ENCODE peak calls at places on chromosome 7, in ten cellular contexts. E is BJ, G is kidney, N is GM06990, H is IMR-90, P is AG04450, W is HL-60, L is lung, F is colonic mucosa, O is AG04449. B is an unnamed sample.

GRCh38 chr7:112929411-112929810 is 139.2 kb upstream of the TMEM168 start:
- DNase-seq in E (no peak), G (no peak), N (no peak), H (peak; percentile 45), P (no peak), W (no peak), L (no peak), F (no peak), O (no peak), B (no peak)

GRCh38 chr7:139592801-139593461 is 69.4 kb downstream of the CLEC2L start:
- DNase-seq in E (no peak), G (no peak), N (no peak), H (no peak), P (no peak), W (no peak), L (no peak), F (no peak), O (no peak), B (no peak)

GRCh38 chr7:141342664-141343400 is 208.4 kb upstream of the AGK start:
- DNase-seq in E (no peak), G (no peak), N (no peak), H (no peak), P (no peak), W (no peak), L (no peak), F (no peak), O (no peak), B (no peak)

GRCh38 chr7:45709168-45710034 is 135.2 kb downstream of the ADCY1 start:
- DNase-seq in E (peak; percentile 32), G (peak; percentile 81), N (no peak), H (peak; percentile 47), P (no peak), W (no peak), L (peak; percentile 28), F (peak; percentile 19), O (no peak), B (no peak)

GRCh38 chr7:151675521-151675920 is 155.8 kb upstream of the RHEB start:
- DNase-seq in E (no peak), G (no peak), N (no peak), H (no peak), P (no peak), W (no peak), L (no peak), F (no peak), O (no peak), B (no peak)

GRCh38 chr7:139774376-139774775 is 3.4 kb downstream of the HIPK2 start:
- DNase-seq in E (peak; percentile 51), G (no peak), N (no peak), H (peak; percentile 90), P (peak; percentile 33), W (no peak), L (no peak), F (no peak), O (peak; percentile 52), B (peak; percentile 84)

GRCh38 chr7:77800158-77800557 is 1.6 kb downstream of the PHTF2 start:
- DNase-seq in E (no peak), G (no peak), N (peak; percentile 41), H (peak; percentile 57), P (no peak), W (no peak), L (no peak), F (peak; percentile 31), O (no peak), B (no peak)

GRCh38 chr7:37642028-37642540 is 41.5 kb upstream of the GPR141 start:
- DNase-seq in E (no peak), G (no peak), N (no peak), H (no peak), P (no peak), W (no peak), L (no peak), F (no peak), O (no peak), B (peak; percentile 45)

GRCh38 chr7:132192809-132193208 is 383.5 kb downstream of the PLXNA4 start:
- DNase-seq in E (no peak), G (no peak), N (no peak), H (no peak), P (no peak), W (no peak), L (no peak), F (no peak), O (no peak), B (no peak)

GRCh38 chr7:151518105-151518780 is 1.5 kb downstream of the RHEB start:
- DNase-seq in E (no peak), G (no peak), N (peak; percentile 54), H (peak; percentile 48), P (no peak), W (peak; percentile 49), L (peak; percentile 31), F (peak; percentile 75), O (no peak), B (peak; percentile 64)

GRCh38 chr7:98400538-98401427 is at the start of gene BAIAP2L1:
- DNase-seq in E (no peak), G (peak; percentile 96), N (peak; percentile 91), H (peak; percentile 49), P (no peak), W (peak; percentile 40), L (peak; percentile 93), F (peak; percentile 96), O (no peak), B (peak; percentile 74)

GRCh38 chr7:41886257-41886905 is 183.5 kb upstream of the INHBA start:
- DNase-seq in E (peak; percentile 86), G (peak; percentile 85), N (no peak), H (peak; percentile 95), P (peak; percentile 66), W (no peak), L (no peak), F (peak; percentile 50), O (peak; percentile 97), B (peak; percentile 44)

GRCh38 chr7:7315851-7316250 is 133.5 kb downstream of the C1GALT1 start:
- DNase-seq in E (no peak), G (no peak), N (no peak), H (no peak), P (no peak), W (no peak), L (no peak), F (no peak), O (no peak), B (no peak)

GRCh38 chr7:128310499-128310898 is 33.2 kb downstream of the RBM28 start:
- DNase-seq in E (no peak), G (no peak), N (no peak), H (no peak), P (no peak), W (no peak), L (no peak), F (no peak), O (no peak), B (no peak)

GRCh38 chr7:102045681-102046372 is 228.4 kb downstream of the CUX1 start:
- DNase-seq in E (no peak), G (no peak), N (peak; percentile 33), H (no peak), P (no peak), W (peak; percentile 62), L (no peak), F (no peak), O (no peak), B (no peak)
- H3K4me3 ChIP-seq in E (no peak overlapping the region), G (no peak overlapping the region), N (no peak overlapping the region), H (no peak overlapping the region), P (peak overlapping the region; percentile 10), W (no peak overlapping the region), L (no peak overlapping the region), F (no peak overlapping the region), O (no peak overlapping the region), B (no peak overlapping the region)

GRCh38 chr7:8365499-8366110 is 67.8 kb upstream of the NXPH1 start:
- DNase-seq in E (no peak), G (no peak), N (no peak), H (no peak), P (no peak), W (no peak), L (no peak), F (no peak), O (no peak), B (peak; percentile 48)
- TF ChIP-seq CTCF in E (no peak), G (no peak), N (peak; percentile 65), H (no peak), P (no peak), W (peak; percentile 8), L (no peak), F (no peak), O (no peak), B (peak; percentile 46)

GRCh38 chr7:152762056-152762455 is 2.5 kb downstream of the ACTR3B start:
- DNase-seq in E (no peak), G (no peak), N (no peak), H (peak; percentile 48), P (no peak), W (no peak), L (no peak), F (no peak), O (no peak), B (peak; percentile 8)
- H3K4me3 ChIP-seq in E (no peak overlapping the region), G (no peak overlapping the region), N (no peak overlapping the region), H (no peak overlapping the region), P (no peak overlapping the region), W (no peak overlapping the region), L (no peak overlapping the region), F (no peak overlapping the region), O (no peak overlapping the region), B (no peak overlapping the region)

GRCh38 chr7:50769160-50769484 is 13.6 kb downstream of the GRB10 start:
- DNase-seq in E (no peak), G (no peak), N (no peak), H (no peak), P (no peak), W (no peak), L (no peak), F (no peak), O (no peak), B (no peak)

GRCh38 chr7:50768470-50769159 is 14.1 kb downstream of the GRB10 start:
- DNase-seq in E (no peak), G (no peak), N (no peak), H (no peak), P (no peak), W (no peak), L (no peak), F (no peak), O (no peak), B (no peak)

GRCh38 chr7:50762337-50762736 is 20.4 kb downstream of the GRB10 start:
- DNase-seq in E (no peak), G (no peak), N (no peak), H (no peak), P (no peak), W (no peak), L (no peak), F (no peak), O (no peak), B (peak; percentile 84)

GRCh38 chr7:50766106-50766505 is 16.6 kb downstream of the GRB10 start:
- DNase-seq in E (no peak), G (no peak), N (no peak), H (no peak), P (no peak), W (no peak), L (no peak), F (no peak), O (no peak), B (no peak)

GRCh38 chr7:50766808-50767207 is 15.9 kb downstream of the GRB10 start:
- DNase-seq in E (no peak), G (no peak), N (no peak), H (no peak), P (no peak), W (no peak), L (no peak), F (no peak), O (no peak), B (peak; percentile 58)
- TF ChIP-seq CTCF in E (no peak), G (no peak), N (no peak), H (no peak), P (no peak), W (no peak), L (no peak), F (no peak), O (no peak), B (no peak)